ENCODE peak calls at places on chromosome 4, in eight cellular contexts. M is heart left ventricle, G is sciatic nerve, I is EL, Y is SW 1271, U is germinal center, B is T-helper 1 cell, A is ascending aorta. P is an unnamed sample.

GRCh38 chr4:11297201-11297600 is 131.5 kb downstream of the HS3ST1 start:
- DNase-seq in M (no peak), G (no peak), I (no peak), Y (no peak), U (no peak), B (no peak), A (no peak), P (no peak)

GRCh38 chr4:99617374-99617773 is 40.3 kb downstream of the C4orf54 start:
- DNase-seq in M (no peak), G (no peak), I (no peak), Y (no peak), U (no peak), B (no peak), A (no peak), P (no peak)

GRCh38 chr4:136036744-136037143 is 1495.5 kb downstream of the PCDH18 start:
- DNase-seq in M (no peak), G (no peak), I (peak; percentile 35), Y (no peak), U (no peak), B (no peak), A (no peak), P (peak; percentile 47)

GRCh38 chr4:67087897-67088296 is 457.4 kb downstream of the CENPC start:
- DNase-seq in M (no peak), G (no peak), I (no peak), Y (no peak), U (peak; percentile 4), B (no peak), A (no peak), P (peak; percentile 30)

GRCh38 chr4:122997463-122998101 is 75.2 kb upstream of the NUDT6 start:
- DNase-seq in M (no peak), G (no peak), I (no peak), Y (no peak), U (no peak), B (no peak), A (no peak), P (no peak)

GRCh38 chr4:25925486-25926201 is 11.6 kb downstream of the SMIM20 start:
- DNase-seq in M (no peak), G (no peak), I (peak; percentile 23), Y (no peak), U (peak; percentile 65), B (no peak), A (no peak), P (peak; percentile 7)

GRCh38 chr4:74537459-74537858 is 92.5 kb downstream of the AREG start:
- DNase-seq in M (no peak), G (no peak), I (no peak), Y (no peak), U (no peak), B (no peak), A (no peak), P (no peak)

GRCh38 chr4:125538670-125539069 is 223.9 kb downstream of the FAT4 start:
- DNase-seq in M (no peak), G (no peak), I (no peak), Y (no peak), U (no peak), B (no peak), A (no peak), P (no peak)

GRCh38 chr4:104896623-104897296 is 249.9 kb upstream of the TET2 start:
- DNase-seq in M (no peak), G (no peak), I (no peak), Y (no peak), U (no peak), B (no peak), A (no peak), P (no peak)

GRCh38 chr4:41258783-41259182 is 2.1 kb downstream of the UCHL1 start:
- DNase-seq in M (no peak), G (no peak), I (peak; percentile 73), Y (no peak), U (no peak), B (no peak), A (no peak), P (peak; percentile 0)

GRCh38 chr4:94305468-94306225 is 37.0 kb downstream of the HPGDS start:
- DNase-seq in M (no peak), G (no peak), I (no peak), Y (no peak), U (no peak), B (no peak), A (no peak), P (no peak)

GRCh38 chr4:152606800-152607577 is 71.1 kb upstream of the FBXW7 start:
- DNase-seq in M (no peak), G (no peak), I (no peak), Y (no peak), U (no peak), B (no peak), A (no peak), P (no peak)

GRCh38 chr4:22268350-22269025 is 247.4 kb downstream of the ADGRA3 start:
- DNase-seq in M (no peak), G (no peak), I (no peak), Y (no peak), U (no peak), B (no peak), A (no peak), P (no peak)

GRCh38 chr4:159267023-159267939 is 164.4 kb downstream of the RAPGEF2 start:
- DNase-seq in M (no peak), G (no peak), I (no peak), Y (no peak), U (no peak), B (no peak), A (no peak), P (no peak)

GRCh38 chr4:32268949-32269348 is 1548.8 kb downstream of the PCDH7 start:
- DNase-seq in M (no peak), G (no peak), I (no peak), Y (no peak), U (no peak), B (no peak), A (no peak), P (peak; percentile 2)

GRCh38 chr4:186200436-186201409 is 9.4 kb downstream of the CYP4V2 start:
- DNase-seq in M (peak; percentile 32), G (no peak), I (no peak), Y (no peak), U (no peak), B (no peak), A (no peak), P (no peak)

GRCh38 chr4:153521467-153521866 is 55.3 kb downstream of the TMEM131L start:
- DNase-seq in M (no peak), G (no peak), I (no peak), Y (no peak), U (no peak), B (no peak), A (no peak), P (no peak)

GRCh38 chr4:52868138-52868537 is 6.0 kb downstream of the RASL11B start:
- DNase-seq in M (peak; percentile 83), G (no peak), I (no peak), Y (no peak), U (no peak), B (no peak), A (no peak), P (no peak)

GRCh38 chr4:103415801-103416200 is 217.7 kb upstream of the CENPE start:
- DNase-seq in M (no peak), G (no peak), I (peak; percentile 28), Y (no peak), U (no peak), B (no peak), A (no peak), P (no peak)

GRCh38 chr4:95674451-95675095 is 125.8 kb upstream of the UNC5C start:
- DNase-seq in M (no peak), G (no peak), I (no peak), Y (no peak), U (no peak), B (no peak), A (no peak), P (no peak)

GRCh38 chr4:153577053-153577452 is 107.0 kb upstream of the TLR2 start:
- DNase-seq in M (no peak), G (no peak), I (no peak), Y (no peak), U (no peak), B (no peak), A (no peak), P (no peak)

GRCh38 chr4:157992948-157993839 is 179.6 kb downstream of the GASK1B start:
- DNase-seq in M (no peak), G (no peak), I (no peak), Y (no peak), U (no peak), B (no peak), A (no peak), P (no peak)

GRCh38 chr4:61493470-61493869 is 293.3 kb downstream of the ADGRL3 start:
- DNase-seq in M (no peak), G (no peak), I (no peak), Y (no peak), U (no peak), B (no peak), A (no peak), P (no peak)

GRCh38 chr4:3483471-3483921 is 20.4 kb downstream of the DOK7 start:
- DNase-seq in M (peak; percentile 94), G (no peak), I (peak; percentile 51), Y (no peak), U (no peak), B (no peak), A (peak; percentile 82), P (no peak)

GRCh38 chr4:3486556-3487270 is 23.6 kb downstream of the DOK7 start:
- DNase-seq in M (no peak), G (no peak), I (no peak), Y (no peak), U (no peak), B (no peak), A (no peak), P (no peak)

GRCh38 chr4:16802044-16802443 is 96.4 kb downstream of the LDB2 start:
- DNase-seq in M (peak; percentile 41), G (no peak), I (no peak), Y (no peak), U (no peak), B (no peak), A (no peak), P (no peak)

GRCh38 chr4:7936963-7937362 is 2.7 kb downstream of the AFAP1 start:
- DNase-seq in M (no peak), G (no peak), I (no peak), Y (no peak), U (no peak), B (no peak), A (no peak), P (no peak)

GRCh38 chr4:4838602-4839470 is 20.6 kb upstream of the MSX1 start:
- DNase-seq in M (no peak), G (no peak), I (no peak), Y (no peak), U (no peak), B (no peak), A (no peak), P (no peak)